ENCODE peak calls at places on chromosome 6, in ten cellular contexts. V, N, F, A, T, G, K, L, R and Q are unnamed samples.

GRCh38 chr6:148769304-148769968 is 22.6 kb downstream of the UST start:
- DNase-seq in V (no peak), N (no peak), F (no peak), A (no peak), T (no peak), G (no peak), K (no peak), L (no peak), R (no peak), Q (no peak)

GRCh38 chr6:31639449-31639861 is 13.0 kb downstream of the BAG6 start:
- DNase-seq in V (no peak), N (no peak), F (no peak), A (no peak), T (no peak), G (no peak), K (no peak), L (peak), R (no peak), Q (no peak)

GRCh38 chr6:30127238-30128093 is 8.5 kb upstream of the TRIM40 start:
- DNase-seq in V (no peak), N (no peak), F (no peak), A (no peak), T (no peak), G (no peak), K (no peak), L (no peak), R (no peak), Q (no peak)

GRCh38 chr6:33696538-33697518 is 14.7 kb downstream of the UQCC2 start:
- DNase-seq in V (peak), N (no peak), F (peak), A (peak), T (peak), G (peak), K (no peak), L (peak), R (no peak), Q (no peak)

GRCh38 chr6:122657601-122658000 is 47.4 kb downstream of the PKIB start:
- DNase-seq in V (no peak), N (no peak), F (no peak), A (no peak), T (no peak), G (no peak), K (no peak), L (no peak), R (no peak), Q (no peak)

GRCh38 chr6:83309344-83309743 is 116.2 kb downstream of the RWDD2A start:
- DNase-seq in V (no peak), N (no peak), F (no peak), A (no peak), T (no peak), G (no peak), K (no peak), L (peak), R (no peak), Q (no peak)

GRCh38 chr6:169073311-169073710 is 180.3 kb downstream of the THBS2 start:
- DNase-seq in V (no peak), N (no peak), F (no peak), A (no peak), T (no peak), G (no peak), K (no peak), L (no peak), R (no peak), Q (no peak)

GRCh38 chr6:140320081-140320798 is 945.8 kb upstream of the CITED2 start:
- DNase-seq in V (no peak), N (no peak), F (no peak), A (no peak), T (no peak), G (no peak), K (no peak), L (peak), R (no peak), Q (peak)

GRCh38 chr6:112150363-112150762 is 63.0 kb downstream of the FAM229B start:
- DNase-seq in V (no peak), N (no peak), F (no peak), A (no peak), T (no peak), G (no peak), K (no peak), L (no peak), R (no peak), Q (peak)

GRCh38 chr6:50720623-50721022 is 7.3 kb downstream of the TFAP2D start:
- DNase-seq in V (no peak), N (no peak), F (peak), A (no peak), T (no peak), G (no peak), K (no peak), L (peak), R (no peak), Q (peak)

GRCh38 chr6:117906905-117907599 is at the start of gene SLC35F1:
- DNase-seq in V (peak), N (peak), F (peak), A (peak), T (no peak), G (no peak), K (no peak), L (peak), R (peak), Q (no peak)

GRCh38 chr6:35496851-35497570 is at the start of gene TEAD3:
- DNase-seq in V (peak), N (peak), F (peak), A (peak), T (peak), G (peak), K (peak), L (peak), R (peak), Q (peak)

GRCh38 chr6:16514249-16514648 is 247.0 kb downstream of the ATXN1 start:
- DNase-seq in V (no peak), N (no peak), F (peak), A (no peak), T (no peak), G (no peak), K (no peak), L (peak), R (no peak), Q (peak)

GRCh38 chr6:89299451-89299850 is 15.6 kb downstream of the GABRR2 start:
- DNase-seq in V (no peak), N (no peak), F (no peak), A (no peak), T (no peak), G (no peak), K (no peak), L (peak), R (no peak), Q (no peak)

GRCh38 chr6:38882157-38882556 is 166.4 kb upstream of the GLP1R start:
- DNase-seq in V (no peak), N (no peak), F (no peak), A (no peak), T (no peak), G (no peak), K (no peak), L (no peak), R (no peak), Q (no peak)

GRCh38 chr6:15776458-15776980 is 113.7 kb upstream of the DTNBP1 start:
- DNase-seq in V (no peak), N (no peak), F (peak), A (no peak), T (no peak), G (no peak), K (no peak), L (no peak), R (no peak), Q (no peak)

GRCh38 chr6:170140129-170140528 is 150.7 kb downstream of the DLL1 start:
- DNase-seq in V (no peak), N (no peak), F (no peak), A (no peak), T (no peak), G (no peak), K (no peak), L (no peak), R (no peak), Q (no peak)

GRCh38 chr6:125588268-125588667 is 161.2 kb upstream of the HEY2 start:
- DNase-seq in V (no peak), N (no peak), F (no peak), A (no peak), T (no peak), G (no peak), K (no peak), L (peak), R (no peak), Q (no peak)

GRCh38 chr6:137283940-137284910 is 65.0 kb upstream of the IFNGR1 start:
- DNase-seq in V (no peak), N (no peak), F (peak), A (no peak), T (no peak), G (no peak), K (no peak), L (no peak), R (no peak), Q (no peak)

GRCh38 chr6:77373955-77374354 is 89.3 kb downstream of the HTR1B start:
- DNase-seq in V (no peak), N (no peak), F (no peak), A (no peak), T (no peak), G (no peak), K (no peak), L (no peak), R (no peak), Q (peak)

GRCh38 chr6:36195471-36196048 is 984 bp upstream of the BRPF3 start:
- DNase-seq in V (no peak), N (no peak), F (no peak), A (no peak), T (no peak), G (no peak), K (no peak), L (no peak), R (no peak), Q (no peak)

GRCh38 chr6:142947702-142948480 is 2.9 kb upstream of the HIVEP2 start:
- DNase-seq in V (no peak), N (no peak), F (peak), A (peak), T (no peak), G (no peak), K (no peak), L (no peak), R (no peak), Q (peak)

GRCh38 chr6:69421270-69421669 is 375.5 kb downstream of the LMBRD1 start:
- DNase-seq in V (no peak), N (no peak), F (no peak), A (no peak), T (no peak), G (no peak), K (no peak), L (no peak), R (no peak), Q (no peak)

GRCh38 chr6:145850671-145851070 is 36.1 kb upstream of the FBXO30 start:
- DNase-seq in V (no peak), N (no peak), F (no peak), A (no peak), T (no peak), G (no peak), K (no peak), L (no peak), R (no peak), Q (no peak)

GRCh38 chr6:48311301-48311700 is 200.3 kb upstream of the PTCHD4 start:
- DNase-seq in V (no peak), N (no peak), F (no peak), A (no peak), T (no peak), G (no peak), K (no peak), L (no peak), R (no peak), Q (no peak)